ENCODE peak calls at places on chromosomes 13 and 19, in six cellular contexts. One of them, this sample, is unnamed.

GRCh38 chr13:51773515-51773914 is 30.4 kb downstream of the DHRS12 start:
- DNase-seq in H7: no peak
- DNase-seq in osteoblast: no peak
- DNase-seq in K562: no peak
- DNase-seq in right lobe of liver: no peak
- DNase-seq in breast epithelium: no peak
- DNase-seq in this sample: no peak

GRCh38 chr19:47094557-47095517 is 18.7 kb downstream of the ZC3H4 start:
- DNase-seq in K562: no peak
- DNase-seq in H7: peak
- DNase-seq in right lobe of liver: no peak
- DNase-seq in breast epithelium: no peak
- DNase-seq in osteoblast: no peak
- DNase-seq in this sample: no peak

GRCh38 chr13:106276876-106277275 is 258.6 kb downstream of the EFNB2 start:
- DNase-seq in K562: no peak
- DNase-seq in breast epithelium: no peak
- DNase-seq in right lobe of liver: no peak
- DNase-seq in osteoblast: no peak
- DNase-seq in H7: no peak
- DNase-seq in this sample: no peak

GRCh38 chr13:110017379-110017778 is 231.0 kb upstream of the IRS2 start:
- DNase-seq in osteoblast: peak
- DNase-seq in right lobe of liver: no peak
- DNase-seq in K562: no peak
- DNase-seq in H7: peak
- DNase-seq in breast epithelium: peak
- DNase-seq in this sample: no peak

GRCh38 chr13:97394542-97394941 is 39.4 kb upstream of the RAP2A start:
- DNase-seq in H7: no peak
- DNase-seq in right lobe of liver: no peak
- DNase-seq in osteoblast: no peak
- DNase-seq in breast epithelium: no peak
- DNase-seq in K562: no peak
- DNase-seq in this sample: no peak

GRCh38 chr19:42239544-42240220 is 2.7 kb downstream of the GSK3A start:
- DNase-seq in H7: no peak
- DNase-seq in osteoblast: peak
- DNase-seq in breast epithelium: no peak
- DNase-seq in K562: no peak
- DNase-seq in right lobe of liver: no peak
- DNase-seq in this sample: no peak

GRCh38 chr19:31312004-31312403 is 37.2 kb downstream of the TSHZ3 start:
- DNase-seq in H7: no peak
- DNase-seq in K562: no peak
- DNase-seq in right lobe of liver: no peak
- DNase-seq in osteoblast: peak
- DNase-seq in breast epithelium: no peak
- DNase-seq in this sample: no peak

GRCh38 chr13:34349091-34349722 is 531.3 kb downstream of the RFC3 start:
- DNase-seq in breast epithelium: peak
- DNase-seq in right lobe of liver: no peak
- DNase-seq in H7: no peak
- DNase-seq in K562: no peak
- DNase-seq in osteoblast: peak
- DNase-seq in this sample: no peak

GRCh38 chr19:1512671-1513491 is at the start of gene ADAMTSL5:
- DNase-seq in K562: peak
- DNase-seq in osteoblast: peak
- DNase-seq in H7: peak
- DNase-seq in right lobe of liver: peak
- DNase-seq in breast epithelium: no peak
- DNase-seq in this sample: peak

GRCh38 chr19:38669532-38669931 is 22.1 kb downstream of the ACTN4 start:
- DNase-seq in breast epithelium: no peak
- DNase-seq in osteoblast: peak
- DNase-seq in K562: no peak
- DNase-seq in H7: no peak
- DNase-seq in right lobe of liver: no peak
- DNase-seq in this sample: peak

GRCh38 chr13:74325106-74325505 is 190.9 kb upstream of the KLF12 start:
- DNase-seq in right lobe of liver: no peak
- DNase-seq in H7: no peak
- DNase-seq in breast epithelium: no peak
- DNase-seq in K562: no peak
- DNase-seq in osteoblast: peak
- DNase-seq in this sample: no peak

GRCh38 chr19:46082728-46083050 is 41.8 kb downstream of the IGFL3 start:
- DNase-seq in H7: no peak
- DNase-seq in breast epithelium: no peak
- DNase-seq in osteoblast: no peak
- DNase-seq in right lobe of liver: no peak
- DNase-seq in K562: no peak
- DNase-seq in this sample: no peak

GRCh38 chr13:52012512-52012836 is 276 bp downstream of the ALG11 start:
- DNase-seq in H7: no peak
- DNase-seq in right lobe of liver: no peak
- DNase-seq in K562: no peak
- DNase-seq in osteoblast: no peak
- DNase-seq in breast epithelium: no peak
- DNase-seq in this sample: no peak

GRCh38 chr13:65892859-65893258 is 1337.3 kb downstream of the PCDH9 start:
- DNase-seq in right lobe of liver: no peak
- DNase-seq in breast epithelium: no peak
- DNase-seq in K562: no peak
- DNase-seq in osteoblast: no peak
- DNase-seq in H7: no peak
- DNase-seq in this sample: no peak

GRCh38 chr19:17242431-17243208 is 3.1 kb downstream of the NR2F6 start:
- DNase-seq in right lobe of liver: no peak
- DNase-seq in K562: no peak
- DNase-seq in breast epithelium: no peak
- DNase-seq in H7: peak
- DNase-seq in osteoblast: peak
- DNase-seq in this sample: no peak

GRCh38 chr13:26095846-26096245 is 44.0 kb upstream of the SHISA2 start:
- DNase-seq in K562: no peak
- DNase-seq in H7: no peak
- DNase-seq in osteoblast: no peak
- DNase-seq in right lobe of liver: no peak
- DNase-seq in breast epithelium: no peak
- DNase-seq in this sample: no peak

GRCh38 chr13:26498524-26499208 is 58.8 kb upstream of the WASF3 start:
- DNase-seq in K562: no peak
- DNase-seq in H7: no peak
- DNase-seq in right lobe of liver: no peak
- DNase-seq in osteoblast: peak
- DNase-seq in breast epithelium: no peak
- DNase-seq in this sample: no peak

GRCh38 chr13:98586400-98587144 is 9.7 kb upstream of the STK24 start:
- DNase-seq in right lobe of liver: no peak
- DNase-seq in breast epithelium: no peak
- DNase-seq in osteoblast: no peak
- DNase-seq in K562: no peak
- DNase-seq in H7: no peak
- DNase-seq in this sample: no peak

GRCh38 chr19:40549007-40549708 is 27.5 kb upstream of the SHKBP1 start:
- DNase-seq in H7: peak
- DNase-seq in breast epithelium: no peak
- DNase-seq in K562: peak
- DNase-seq in right lobe of liver: no peak
- DNase-seq in osteoblast: peak
- DNase-seq in this sample: peak

GRCh38 chr13:112105884-112106283 is 38.9 kb downstream of the SOX1 start:
- DNase-seq in H7: peak
- DNase-seq in K562: no peak
- DNase-seq in right lobe of liver: no peak
- DNase-seq in breast epithelium: no peak
- DNase-seq in osteoblast: peak
- DNase-seq in this sample: no peak

GRCh38 chr19:13079542-13079986 is 23.1 kb downstream of the LYL1 start:
- DNase-seq in H7: peak
- DNase-seq in K562: peak
- DNase-seq in right lobe of liver: no peak
- DNase-seq in osteoblast: no peak
- DNase-seq in breast epithelium: no peak
- DNase-seq in this sample: no peak

GRCh38 chr13:99439048-99439447 is 62.2 kb upstream of the TM9SF2 start:
- DNase-seq in H7: no peak
- DNase-seq in right lobe of liver: no peak
- DNase-seq in K562: no peak
- DNase-seq in osteoblast: no peak
- DNase-seq in breast epithelium: no peak
- DNase-seq in this sample: no peak

GRCh38 chr19:8045872-8046568 is 6.5 kb upstream of the CCL25 start:
- DNase-seq in H7: peak
- DNase-seq in right lobe of liver: no peak
- DNase-seq in osteoblast: peak
- DNase-seq in breast epithelium: no peak
- DNase-seq in K562: no peak
- DNase-seq in this sample: no peak

GRCh38 chr19:35206379-35206778 is 22.2 kb downstream of the FAM187B start:
- DNase-seq in H7: no peak
- DNase-seq in osteoblast: peak
- DNase-seq in right lobe of liver: peak
- DNase-seq in K562: no peak
- DNase-seq in breast epithelium: no peak
- DNase-seq in this sample: peak

GRCh38 chr13:97130201-97130600 is 91.9 kb upstream of the MBNL2 start:
- DNase-seq in H7: no peak
- DNase-seq in osteoblast: no peak
- DNase-seq in breast epithelium: no peak
- DNase-seq in right lobe of liver: no peak
- DNase-seq in K562: no peak
- DNase-seq in this sample: no peak

GRCh38 chr13:78680064-78680463 is 21.1 kb upstream of the OBI1 start:
- DNase-seq in right lobe of liver: no peak
- DNase-seq in H7: no peak
- DNase-seq in osteoblast: no peak
- DNase-seq in breast epithelium: no peak
- DNase-seq in K562: no peak
- DNase-seq in this sample: no peak

GRCh38 chr19:18051887-18052286 is 34.8 kb downstream of the IL12RB1 start:
- DNase-seq in osteoblast: peak
- DNase-seq in breast epithelium: no peak
- DNase-seq in K562: no peak
- DNase-seq in H7: peak
- DNase-seq in right lobe of liver: peak
- DNase-seq in this sample: no peak

GRCh38 chr19:55635334-55635717 is 5.5 kb upstream of the ZNF580 start:
- DNase-seq in K562: no peak
- DNase-seq in osteoblast: peak
- DNase-seq in H7: no peak
- DNase-seq in right lobe of liver: no peak
- DNase-seq in breast epithelium: no peak
- DNase-seq in this sample: no peak

GRCh38 chr19:55635856-55636440 is 4.9 kb upstream of the ZNF580 start:
- DNase-seq in H7: peak
- DNase-seq in breast epithelium: no peak
- DNase-seq in right lobe of liver: no peak
- DNase-seq in K562: no peak
- DNase-seq in osteoblast: peak
- DNase-seq in this sample: no peak

GRCh38 chr19:55636723-55637122 is 4.1 kb upstream of the ZNF580 start:
- DNase-seq in osteoblast: peak
- DNase-seq in K562: no peak
- DNase-seq in breast epithelium: no peak
- DNase-seq in H7: no peak
- DNase-seq in right lobe of liver: no peak
- DNase-seq in this sample: no peak

GRCh38 chr19:55632463-55632834 is 8.1 kb upstream of the ZNF784 start:
- DNase-seq in right lobe of liver: peak
- DNase-seq in K562: peak
- DNase-seq in H7: peak
- DNase-seq in breast epithelium: peak
- DNase-seq in osteoblast: peak
- DNase-seq in this sample: peak

GRCh38 chr19:55633866-55634265 is 6.9 kb upstream of the ZNF580 start:
- DNase-seq in osteoblast: peak
- DNase-seq in H7: peak
- DNase-seq in right lobe of liver: no peak
- DNase-seq in K562: no peak
- DNase-seq in breast epithelium: no peak
- DNase-seq in this sample: no peak
- H3K4me3 ChIP-seq in osteoblast: no peak
- H3K4me3 ChIP-seq in H7: no peak
- H3K4me3 ChIP-seq in right lobe of liver: no peak
- H3K4me3 ChIP-seq in K562: no peak
- H3K4me3 ChIP-seq in breast epithelium: no peak
- H3K4me3 ChIP-seq in this sample: no peak

DNA sequence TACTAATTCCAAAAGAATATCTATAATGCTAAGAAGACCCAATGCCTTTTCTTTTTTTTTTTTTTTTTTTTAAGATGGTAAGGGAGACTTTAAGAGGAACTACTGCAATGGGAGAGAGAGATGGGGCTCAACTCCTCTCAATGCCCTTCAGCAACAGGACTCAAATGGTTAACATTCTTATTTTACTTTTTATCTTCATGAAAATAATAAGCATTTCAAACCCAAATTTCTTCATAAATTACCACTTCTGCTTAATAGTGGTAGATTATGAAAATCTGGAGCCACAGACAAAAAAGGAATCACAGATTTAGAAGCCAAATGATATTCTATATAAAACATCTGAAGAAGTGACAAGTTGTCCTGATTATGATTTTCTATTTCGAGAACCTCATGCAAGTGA is 74.2 kb downstream of the SERP2 start:
- DNase-seq in breast epithelium: no peak
- DNase-seq in K562: no peak
- DNase-seq in H7: no peak
- DNase-seq in right lobe of liver: no peak
- DNase-seq in osteoblast: no peak
- DNase-seq in this sample: no peak
- H3K4me3 ChIP-seq in breast epithelium: no peak
- H3K4me3 ChIP-seq in K562: no peak
- H3K4me3 ChIP-seq in H7: no peak
- H3K4me3 ChIP-seq in right lobe of liver: no peak
- H3K4me3 ChIP-seq in osteoblast: no peak
- H3K4me3 ChIP-seq in this sample: no peak

GRCh38 chr13:72383646-72384045 is 343.8 kb downstream of the MZT1 start:
- DNase-seq in breast epithelium: no peak
- DNase-seq in osteoblast: no peak
- DNase-seq in K562: no peak
- DNase-seq in right lobe of liver: no peak
- DNase-seq in H7: no peak
- DNase-seq in this sample: no peak
- H3K4me3 ChIP-seq in breast epithelium: no peak
- H3K4me3 ChIP-seq in osteoblast: no peak
- H3K4me3 ChIP-seq in K562: no peak
- H3K4me3 ChIP-seq in right lobe of liver: no peak
- H3K4me3 ChIP-seq in H7: no peak
- H3K4me3 ChIP-seq in this sample: no peak

DNA sequence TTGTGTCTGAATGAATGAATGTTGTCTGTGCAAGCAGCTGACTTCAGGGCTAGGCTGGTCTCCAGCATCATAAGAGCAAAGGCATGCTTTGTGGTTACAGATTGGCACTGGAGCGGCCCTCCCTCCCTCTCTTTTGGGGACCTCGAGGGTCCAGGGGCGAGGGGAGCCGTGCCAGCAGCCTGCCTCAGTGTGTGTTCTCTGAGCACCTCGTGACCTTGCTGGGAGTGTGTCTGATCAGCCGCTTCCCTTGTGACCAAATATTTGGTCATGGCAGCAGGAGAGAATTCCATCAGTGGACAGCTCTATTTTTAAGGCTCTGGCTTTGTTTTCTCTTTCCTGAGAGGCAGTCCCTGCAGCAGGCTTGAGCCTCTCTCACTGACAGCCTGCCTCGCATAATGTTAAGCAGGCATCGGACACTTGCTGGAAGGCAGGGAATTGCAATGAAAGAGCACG is 329.7 kb downstream of the UQCRFS1 start:
- DNase-seq in H7: peak
- DNase-seq in right lobe of liver: no peak
- DNase-seq in breast epithelium: peak
- DNase-seq in osteoblast: no peak
- DNase-seq in K562: no peak
- DNase-seq in this sample: no peak
- H3K4me3 ChIP-seq in H7: no peak
- H3K4me3 ChIP-seq in right lobe of liver: no peak
- H3K4me3 ChIP-seq in breast epithelium: peak
- H3K4me3 ChIP-seq in osteoblast: peak
- H3K4me3 ChIP-seq in K562: no peak
- H3K4me3 ChIP-seq in this sample: no peak